ENCODE peak calls at places on chromosomes 4 and X, in seven cellular contexts. U is body of pancreas; Q is nephron progenitor cell; D is astrocyte of the spinal cord; Y is ovary; B is AG04450; J is CD4-positive, alpha-beta T cell. S is an unnamed sample.

GRCh38 chr4:174230148-174230547 is 53.3 kb downstream of the FBXO8 start:
- DNase-seq in U (no peak), Q (no peak), D (no peak), Y (no peak), B (no peak), J (no peak), S (no peak)

GRCh38 chr4:76127754-76128153 is 20.4 kb downstream of the NUP54 start:
- DNase-seq in U (no peak), Q (no peak), D (no peak), Y (no peak), B (no peak), J (no peak), S (no peak)

GRCh38 chrX:29587107-29587506 is 628.3 kb upstream of the MAGEB2 start:
- DNase-seq in U (no peak), Q (no peak), D (no peak), Y (no peak), B (no peak), J (no peak), S (no peak)

GRCh38 chr4:119300388-119301131 is 21.4 kb downstream of the FABP2 start:
- DNase-seq in U (peak; percentile 96), Q (peak; percentile 92), D (peak; percentile 93), Y (peak; percentile 96), B (peak; percentile 78), J (peak; percentile 88), S (peak; percentile 92)

GRCh38 chr4:41257901-41258300 is 1.2 kb downstream of the UCHL1 start:
- DNase-seq in U (no peak), Q (peak; percentile 6), D (no peak), Y (no peak), B (no peak), J (no peak), S (no peak)

GRCh38 chrX:104351173-104351769 is 96.5 kb upstream of the ESX1 start:
- DNase-seq in U (no peak), Q (no peak), D (peak; percentile 79), Y (no peak), B (no peak), J (no peak), S (peak; percentile 89)

GRCh38 chr4:76790377-76790776 is 107.6 kb downstream of the SOWAHB start:
- DNase-seq in U (no peak), Q (no peak), D (no peak), Y (no peak), B (no peak), J (no peak), S (no peak)

GRCh38 chr4:98046665-98047064 is 96.6 kb downstream of the STPG2 start:
- DNase-seq in U (no peak), Q (no peak), D (no peak), Y (no peak), B (no peak), J (no peak), S (peak; percentile 20)

GRCh38 chr4:88619973-88620372 is 27.7 kb downstream of the HERC3 start:
- DNase-seq in U (no peak), Q (no peak), D (no peak), Y (no peak), B (no peak), J (no peak), S (no peak)

GRCh38 chrX:132815643-132816042 is 142.8 kb downstream of the HS6ST2 start:
- DNase-seq in U (no peak), Q (no peak), D (no peak), Y (no peak), B (no peak), J (no peak), S (no peak)

GRCh38 chr4:16582036-16582435 is 316.4 kb downstream of the LDB2 start:
- DNase-seq in U (no peak), Q (no peak), D (no peak), Y (no peak), B (no peak), J (no peak), S (peak; percentile 28)

GRCh38 chr4:1072830-1073446 is 40.4 kb downstream of the RNF212 start:
- DNase-seq in U (peak; percentile 81), Q (peak; percentile 52), D (peak; percentile 59), Y (peak; percentile 50), B (no peak), J (peak; percentile 43), S (peak; percentile 77)

GRCh38 chr4:140150886-140151699 is 2.9 kb downstream of the MAML3 start:
- DNase-seq in U (peak; percentile 88), Q (peak; percentile 80), D (peak; percentile 97), Y (peak; percentile 92), B (peak; percentile 94), J (peak; percentile 66), S (peak; percentile 95)
- TF ChIP-seq CTCF in U (no peak), Q (no peak), D (no peak), Y (no peak), B (no peak), J (no peak), S (no peak)

GRCh38 chr4:80324171-80324570 is 11.4 kb upstream of the CFAP299 start:
- DNase-seq in U (no peak), Q (no peak), D (no peak), Y (no peak), B (no peak), J (no peak), S (no peak)

GRCh38 chr4:80321776-80322175 is 13.8 kb upstream of the CFAP299 start:
- DNase-seq in U (no peak), Q (no peak), D (no peak), Y (no peak), B (no peak), J (no peak), S (no peak)

GRCh38 chr4:80321341-80321740 is 14.2 kb upstream of the CFAP299 start:
- DNase-seq in U (no peak), Q (no peak), D (no peak), Y (no peak), B (no peak), J (no peak), S (no peak)

DNA sequence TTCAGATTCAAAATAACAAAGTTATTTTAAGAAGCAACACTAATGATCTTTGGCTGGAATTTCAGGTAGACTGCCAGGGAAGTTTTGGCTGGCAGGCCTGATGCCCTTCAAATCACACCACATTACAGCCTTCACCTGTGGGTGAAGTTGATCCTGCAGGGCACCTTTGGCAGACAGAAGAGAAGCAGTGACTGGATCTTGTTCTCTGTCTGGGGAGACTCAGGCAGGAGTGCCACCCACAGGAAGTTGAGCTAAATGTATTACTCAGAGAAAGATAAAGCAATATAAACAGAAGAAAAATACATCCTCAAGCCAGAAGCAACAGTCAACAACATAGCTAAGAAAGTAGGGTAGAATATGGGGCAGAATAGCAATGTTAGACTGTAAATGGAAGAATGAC is 12.8 kb upstream of the CFAP299 start:
- DNase-seq in U (no peak), Q (no peak), D (peak; percentile 59), Y (no peak), B (no peak), J (no peak), S (peak; percentile 63)
- TF ChIP-seq CTCF in U (no peak), Q (no peak), D (peak; percentile 54), Y (no peak), B (peak; percentile 47), J (no peak), S (peak; percentile 49)

GRCh38 chr4:52173470-52174055 is 122.5 kb downstream of the SPATA18 start:
- DNase-seq in U (no peak), Q (no peak), D (no peak), Y (peak; percentile 70), B (no peak), J (no peak), S (peak; percentile 22)

DNA sequence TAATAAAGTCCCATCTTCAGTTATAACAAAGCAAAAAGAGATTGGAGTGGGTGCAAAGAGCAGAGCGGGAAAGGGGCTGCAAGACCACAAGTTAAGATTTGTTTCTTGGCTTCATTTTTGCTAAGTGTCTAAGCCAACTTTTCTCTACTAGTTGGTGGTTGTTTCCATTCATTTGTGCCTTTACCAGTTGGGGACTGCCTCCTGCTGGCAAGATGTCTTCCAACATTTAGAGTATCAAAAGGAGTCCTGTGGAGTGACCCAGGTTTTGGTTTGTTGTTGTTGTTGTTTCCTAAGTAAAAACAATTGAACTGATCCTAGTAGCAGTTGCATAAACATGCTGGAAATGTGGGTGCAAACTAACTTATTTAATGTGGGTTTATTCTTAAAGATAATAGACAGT is 121.1 kb downstream of the SPATA18 start:
- DNase-seq in U (no peak), Q (no peak), D (no peak), Y (no peak), B (no peak), J (no peak), S (peak; percentile 20)
- TF ChIP-seq CTCF in U (no peak), Q (no peak), D (peak; percentile 0), Y (no peak), B (peak; percentile 39), J (no peak), S (no peak)

GRCh38 chr4:143531368-143531767 is 17.9 kb downstream of the SMARCA5 start:
- DNase-seq in U (no peak), Q (no peak), D (peak; percentile 17), Y (no peak), B (no peak), J (no peak), S (peak; percentile 22)
- TF ChIP-seq CTCF in U (no peak), Q (no peak), D (peak; percentile 51), Y (no peak), B (peak; percentile 57), J (no peak), S (peak; percentile 43)

DNA sequence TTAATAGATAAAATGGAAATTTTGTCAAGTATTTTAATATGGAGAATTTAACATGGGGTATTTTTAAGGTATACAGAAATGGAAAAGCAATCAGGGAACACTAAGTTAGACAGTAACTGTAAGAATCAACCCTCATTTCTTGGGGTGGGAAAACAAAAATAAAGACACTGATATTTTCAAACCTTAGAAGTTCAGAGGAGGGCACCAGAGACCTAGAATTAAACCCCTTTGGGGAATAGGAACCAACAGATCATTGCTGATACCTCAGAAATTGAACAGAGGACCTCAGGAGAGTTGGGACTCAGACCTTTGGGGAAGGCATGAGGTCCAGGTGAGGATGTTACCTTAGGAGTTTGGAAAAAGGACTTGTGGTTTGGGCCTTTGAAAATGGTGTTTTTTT is 435.6 kb downstream of the TMA16 start:
- DNase-seq in U (no peak), Q (no peak), D (no peak), Y (no peak), B (no peak), J (no peak), S (peak; percentile 5)
- TF ChIP-seq CTCF in U (no peak), Q (no peak), D (no peak), Y (no peak), B (no peak), J (no peak), S (no peak)

DNA sequence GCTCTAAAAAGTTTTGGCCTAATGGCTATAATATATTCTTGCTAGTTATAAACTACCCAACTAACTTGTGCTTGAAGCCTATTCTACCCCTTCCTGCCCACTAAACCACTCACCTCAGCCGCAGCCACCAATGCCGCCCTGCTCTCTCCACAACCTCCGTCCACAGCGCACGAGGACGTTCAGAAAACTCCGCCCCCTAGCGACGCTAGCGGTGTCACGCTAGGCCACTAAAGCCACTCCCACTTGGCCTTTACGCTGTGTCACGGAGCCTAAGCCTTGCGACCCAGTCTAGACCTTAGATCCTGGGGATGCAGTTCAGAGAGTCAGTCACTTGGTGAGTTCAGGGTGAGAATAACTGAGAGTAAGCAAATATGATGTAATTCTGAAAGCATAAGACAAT is at the start of gene TEX11:
- DNase-seq in U (no peak), Q (no peak), D (no peak), Y (no peak), B (no peak), J (no peak), S (no peak)
- TF ChIP-seq CTCF in U (no peak), Q (no peak), D (no peak), Y (no peak), B (no peak), J (no peak), S (no peak)

GRCh38 chrX:25343060-25343459 is 327.3 kb upstream of the ARX start:
- DNase-seq in U (no peak), Q (no peak), D (no peak), Y (no peak), B (no peak), J (no peak), S (no peak)
- TF ChIP-seq CTCF in U (no peak), Q (no peak), D (no peak), Y (no peak), B (no peak), J (no peak), S (no peak)

GRCh38 chrX:103157511-103158316 is 57.2 kb upstream of the BEX4 start:
- DNase-seq in U (peak; percentile 47), Q (peak; percentile 21), D (peak; percentile 40), Y (no peak), B (no peak), J (no peak), S (peak; percentile 59)
- TF ChIP-seq CTCF in U (peak; percentile 49), Q (peak; percentile 63), D (peak; percentile 72), Y (no peak), B (peak; percentile 68), J (peak; percentile 48), S (peak; percentile 81)

S was measured in MCF 10A.